ENCODE peak calls at places on chromosomes 4 and X, in five cellular contexts. I, Q, R, E and W are unnamed samples.
A peak's percentile ranks its signal among the peaks of the same experiment; 100 is the strongest.

GRCh38 chrX:42119076-42119475 is 195.7 kb upstream of the CASK start:
- DNase-seq in R (peak; percentile 4), I (no peak), Q (no peak), E (no peak), W (no peak)

GRCh38 chr4:73729534-73730165 is 10.7 kb upstream of the CXCL8 start:
- DNase-seq in I (no peak), Q (peak; percentile 70), R (peak; percentile 62), E (peak; percentile 84), W (peak; percentile 38)

GRCh38 chr4:118981839-118982381 is 93.3 kb downstream of the SYNPO2 start:
- DNase-seq in R (peak; percentile 65), I (no peak), E (peak; percentile 82), Q (peak; percentile 61), W (peak; percentile 27)

GRCh38 chr4:177483271-177483670 is 41.0 kb upstream of the AGA start:
- DNase-seq in I (no peak), E (no peak), Q (no peak), R (no peak), W (no peak)

GRCh38 chr4:109816894-109817293 is 1.3 kb downstream of the GAR1 start:
- DNase-seq in Q (no peak), E (no peak), R (no peak), I (no peak), W (no peak)

GRCh38 chr4:87732033-87732770 is 67.2 kb upstream of the IBSP start:
- DNase-seq in I (no peak), E (no peak), R (no peak), Q (no peak), W (no peak)

GRCh38 chr4:183158062-183158461 is 59.0 kb downstream of the WWC2 start:
- DNase-seq in Q (no peak), E (no peak), I (no peak), R (no peak), W (no peak)

GRCh38 chrX:40120838-40121580 is 23.3 kb upstream of the BCOR start:
- DNase-seq in Q (no peak), I (no peak), E (no peak), R (no peak), W (no peak)

GRCh38 chr4:108058685-108059440 is 69.2 kb downstream of the HADH start:
- DNase-seq in Q (no peak), I (no peak), E (no peak), R (peak; percentile 26), W (no peak)

GRCh38 chr4:825063-825968 is 613 bp downstream of the CPLX1 start:
- DNase-seq in Q (no peak), E (peak; percentile 68), I (no peak), R (no peak), W (no peak)

GRCh38 chrX:48489892-48490291 is 13.9 kb downstream of the FTSJ1 start:
- DNase-seq in I (no peak), E (peak; percentile 1), Q (no peak), R (no peak), W (no peak)

GRCh38 chrX:40103565-40104323 is 6.0 kb upstream of the BCOR start:
- DNase-seq in Q (no peak), E (no peak), I (no peak), R (no peak), W (no peak)

GRCh38 chr4:86026720-86027119 is 333.1 kb downstream of the MAPK10 start:
- DNase-seq in Q (no peak), R (no peak), I (no peak), E (no peak), W (no peak)

GRCh38 chrX:149129767-149130166 is 375.3 kb downstream of the IDS start:
- DNase-seq in R (no peak), I (no peak), E (no peak), Q (no peak), W (no peak)

GRCh38 chr4:7876096-7876993 is 63.3 kb downstream of the AFAP1 start:
- DNase-seq in Q (no peak), E (peak; percentile 58), R (no peak), I (no peak), W (no peak)

GRCh38 chr4:77564231-77564630 is 41.4 kb upstream of the CXCL13 start:
- DNase-seq in I (no peak), R (peak; percentile 97), E (no peak), Q (peak; percentile 80), W (no peak)

GRCh38 chrX:34875204-34875603 is 67.4 kb upstream of the FAM47B start:
- DNase-seq in E (no peak), R (no peak), I (no peak), Q (no peak), W (peak; percentile 12)

GRCh38 chr4:37802068-37802666 is 24.3 kb upstream of the PGM2 start:
- DNase-seq in Q (peak; percentile 64), E (peak; percentile 79), I (no peak), R (peak; percentile 33), W (peak; percentile 48)

GRCh38 chr4:52910115-52910514 is 48.0 kb downstream of the RASL11B start:
- DNase-seq in I (no peak), Q (no peak), E (peak; percentile 25), R (no peak), W (no peak)

GRCh38 chrX:78377186-78377585 is 49.8 kb upstream of the CYSLTR1 start:
- DNase-seq in I (no peak), R (no peak), E (no peak), Q (no peak), W (no peak)

GRCh38 chr4:130722370-130722769 is 1626.4 kb downstream of the C4orf33 start:
- DNase-seq in Q (no peak), E (peak; percentile 69), R (no peak), I (peak; percentile 3), W (no peak)

GRCh38 chr4:155906554-155907247 is 3.2 kb downstream of the TDO2 start:
- DNase-seq in I (no peak), Q (no peak), E (no peak), R (no peak), W (no peak)

GRCh38 chr4:148265627-148266026 is 176.6 kb downstream of the NR3C2 start:
- DNase-seq in E (no peak), R (no peak), I (no peak), Q (no peak), W (no peak)

GRCh38 chr4:7241587-7242125 is 49.3 kb downstream of the SORCS2 start:
- DNase-seq in R (no peak), I (no peak), Q (no peak), E (no peak), W (no peak)

GRCh38 chrX:107935664-107936433 is 46.3 kb downstream of the TEX13B start:
- DNase-seq in E (peak; percentile 63), I (no peak), Q (no peak), R (no peak), W (peak; percentile 8)

GRCh38 chr4:41957634-41958033 is 22.4 kb downstream of the TMEM33 start:
- DNase-seq in Q (no peak), E (peak; percentile 82), R (no peak), I (no peak), W (no peak)

DNA sequence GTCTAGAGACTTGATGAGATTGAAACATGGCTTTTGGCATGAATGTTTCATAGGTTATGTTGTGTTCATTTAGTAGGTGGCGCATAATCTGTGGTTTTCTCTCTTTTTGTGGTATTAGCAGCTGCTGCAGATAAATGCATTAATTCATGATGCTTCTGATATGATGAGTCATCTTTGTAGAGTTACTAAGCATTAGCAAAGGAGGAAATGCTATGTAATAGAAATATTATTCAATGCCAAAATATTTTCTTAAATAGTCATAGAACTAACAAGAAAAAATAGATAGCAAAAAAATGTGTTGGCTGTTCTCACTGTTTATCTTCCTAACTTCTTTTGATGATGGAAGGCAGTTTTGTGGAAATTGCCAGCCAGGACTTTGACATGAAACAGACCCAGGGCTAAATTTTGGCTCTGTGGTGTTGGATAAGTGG is 3.6 kb downstream of the ZXDB start:
- DNase-seq in I (no peak), E (peak; percentile 1), R (no peak), Q (no peak), W (no peak)
- H3K4me3 ChIP-seq in I (no peak overlapping the region), E (peak overlapping the region; percentile 50), R (no peak overlapping the region), Q (peak overlapping the region; percentile 24), W (peak overlapping the region; percentile 33)

GRCh38 chrX:153922286-153922573 is 3.8 kb downstream of the ARHGAP4 start:
- DNase-seq in Q (no peak), E (no peak), I (no peak), R (no peak), W (no peak)

GRCh38 chrX:153922932-153923857 is 2.9 kb downstream of the ARHGAP4 start:
- DNase-seq in Q (peak; percentile 88), R (peak; percentile 65), I (no peak), E (peak; percentile 32), W (no peak)

GRCh38 chrX:153925387-153925738 is 701 bp downstream of the ARHGAP4 start:
- DNase-seq in R (no peak), I (no peak), E (no peak), Q (no peak), W (no peak)

GRCh38 chrX:153925739-153926593 is at the start of gene ARHGAP4:
- DNase-seq in E (peak; percentile 44), I (no peak), R (no peak), Q (no peak), W (no peak)

DNA sequence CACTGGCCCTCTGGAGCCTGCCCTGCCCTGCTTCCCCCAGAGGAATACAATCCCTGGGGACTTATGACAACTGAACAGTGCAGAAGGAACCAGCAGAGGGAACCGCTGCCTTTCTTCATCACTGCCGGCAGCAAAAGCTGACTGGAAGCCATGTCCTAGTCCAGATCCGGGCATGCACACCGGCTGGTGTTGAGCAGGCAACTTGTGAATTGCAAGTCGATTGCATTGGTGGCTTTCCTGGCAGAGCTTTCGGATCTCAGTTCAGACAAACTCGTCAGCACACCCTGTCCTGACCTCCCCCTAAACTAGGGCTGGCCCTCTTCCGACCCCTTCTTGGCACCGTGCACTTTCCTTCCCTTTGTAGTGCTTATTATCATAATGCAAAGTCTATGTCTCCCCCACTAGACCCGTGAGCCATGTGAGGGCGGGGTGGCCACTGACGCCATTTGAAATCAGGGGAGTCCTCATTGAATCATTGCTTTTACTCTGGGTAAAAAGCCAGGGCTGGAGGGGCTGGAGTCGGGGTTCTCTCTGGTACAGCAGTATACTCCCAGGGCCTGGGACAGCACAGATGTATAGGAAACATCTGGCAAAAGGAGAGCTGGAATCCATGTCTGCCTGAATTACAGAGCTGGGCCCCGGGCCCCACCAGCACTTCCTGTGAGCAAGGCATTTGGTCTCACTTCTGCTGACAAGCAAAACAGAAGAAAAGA is 1.8 kb downstream of the ARHGAP4 start:
- DNase-seq in I (no peak), E (peak; percentile 41), Q (peak; percentile 44), R (no peak), W (no peak)
- TF ChIP-seq POLR2AphosphoS5 in I (no peak), E (no peak), Q (peak; percentile 25), R (no peak), W (no peak)

DNA sequence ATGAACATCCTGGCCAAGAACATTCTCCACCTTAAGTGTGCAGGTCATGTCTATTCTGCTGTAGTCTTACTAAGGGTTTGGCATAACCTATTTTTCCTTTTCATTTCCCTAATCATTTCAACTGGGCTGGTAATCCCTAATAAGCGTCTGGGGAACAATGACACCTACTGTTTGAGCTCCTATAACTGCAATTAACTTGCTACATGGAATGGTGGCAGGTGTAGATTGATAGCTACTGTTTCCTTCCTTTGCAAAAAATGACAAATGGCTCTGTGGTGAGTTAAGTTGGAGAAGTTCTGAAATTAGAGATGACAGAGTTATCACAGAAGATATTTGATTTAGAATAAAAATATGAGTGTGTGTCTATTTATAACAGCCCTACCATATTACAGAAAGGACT is 104.5 kb upstream of the NAP1L5 start:
- DNase-seq in E (no peak), R (no peak), I (no peak), Q (no peak), W (no peak)
- TF ChIP-seq CTCF in E (peak; percentile 44), R (no peak), I (no peak), Q (no peak), W (peak; percentile 16)

DNA sequence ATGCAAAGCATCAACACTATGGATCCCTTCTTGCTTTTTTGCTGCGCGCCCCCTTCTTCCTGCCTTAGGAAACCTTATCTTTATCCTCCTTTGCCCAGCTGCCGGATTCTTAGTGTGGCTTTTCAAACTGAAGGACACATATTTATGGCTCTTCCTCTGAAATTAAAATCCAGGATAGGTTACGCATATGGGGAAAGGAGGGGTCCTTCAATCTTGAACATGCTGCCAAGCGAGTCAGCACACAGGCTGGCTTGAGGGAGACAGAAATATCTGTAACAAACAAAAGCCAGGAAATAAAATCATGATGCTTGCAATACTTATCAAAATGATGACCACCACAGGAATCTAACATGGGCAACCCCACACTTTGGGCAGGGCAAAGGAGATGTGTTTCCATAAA is 196.4 kb upstream of the LDB2 start:
- DNase-seq in E (no peak), R (no peak), I (no peak), Q (no peak), W (no peak)
- H3K4me3 ChIP-seq in E (no peak overlapping the region), R (no peak overlapping the region), I (no peak overlapping the region), Q (no peak overlapping the region), W (no peak overlapping the region)